ENCODE peak calls at places on chromosomes 2 and 18, in four cellular contexts. X, W, T and M are unnamed samples.

GRCh38 chr2:19843992-19844515 is 57.7 kb downstream of the TTC32 start:
- DNase-seq in X (no peak), W (no peak), T (no peak), M (no peak)

GRCh38 chr2:9984217-9984739 is 32.8 kb downstream of the GRHL1 start:
- DNase-seq in X (no peak), W (no peak), T (no peak), M (no peak)

GRCh38 chr2:241702155-241702404 is 241 bp downstream of the ING5 start:
- DNase-seq in X (no peak), W (no peak), T (no peak), M (no peak)

GRCh38 chr2:60337142-60337497 is 216.3 kb downstream of the BCL11A start:
- DNase-seq in X (no peak), W (no peak), T (no peak), M (no peak)

GRCh38 chr2:222879602-222879933 is 18.7 kb downstream of the ACSL3 start:
- DNase-seq in X (no peak), W (no peak), T (no peak), M (no peak)

GRCh38 chr2:144849612-144850011 is 329.7 kb upstream of the ZEB2 start:
- DNase-seq in X (no peak), W (no peak), T (no peak), M (no peak)

GRCh38 chr2:154452906-154453493 is 245.5 kb upstream of the KCNJ3 start:
- DNase-seq in X (no peak), W (no peak), T (no peak), M (no peak)

GRCh38 chr2:200577000-200577399 is 8.8 kb upstream of the AOX1 start:
- DNase-seq in X (no peak), W (no peak), T (no peak), M (no peak)

GRCh38 chr2:16441431-16441830 is 224.2 kb downstream of the CYRIA start:
- DNase-seq in X (no peak), W (no peak), T (no peak), M (no peak)

GRCh38 chr2:219057709-219058540 is 2.8 kb downstream of the IHH start:
- DNase-seq in X (peak; percentile 87), W (peak; percentile 82), T (peak; percentile 84), M (peak; percentile 86)

GRCh38 chr2:13858626-13859025 is 773.9 kb upstream of the LRATD1 start:
- DNase-seq in X (no peak), W (no peak), T (no peak), M (no peak)

GRCh38 chr18:60538891-60539290 is 166.3 kb upstream of the MC4R start:
- DNase-seq in X (no peak), W (no peak), T (no peak), M (no peak)

GRCh38 chr2:190932524-190932923 is 51.9 kb downstream of the GLS start:
- DNase-seq in X (no peak), W (no peak), T (no peak), M (no peak)

GRCh38 chr2:190927257-190927656 is 46.6 kb downstream of the GLS start:
- DNase-seq in X (no peak), W (no peak), T (no peak), M (no peak)

GRCh38 chr2:190935054-190935453 is 54.4 kb downstream of the GLS start:
- DNase-seq in X (no peak), W (no peak), T (no peak), M (no peak)

GRCh38 chr2:190930411-190930810 is 49.8 kb downstream of the GLS start:
- DNase-seq in X (no peak), W (no peak), T (no peak), M (no peak)

DNA sequence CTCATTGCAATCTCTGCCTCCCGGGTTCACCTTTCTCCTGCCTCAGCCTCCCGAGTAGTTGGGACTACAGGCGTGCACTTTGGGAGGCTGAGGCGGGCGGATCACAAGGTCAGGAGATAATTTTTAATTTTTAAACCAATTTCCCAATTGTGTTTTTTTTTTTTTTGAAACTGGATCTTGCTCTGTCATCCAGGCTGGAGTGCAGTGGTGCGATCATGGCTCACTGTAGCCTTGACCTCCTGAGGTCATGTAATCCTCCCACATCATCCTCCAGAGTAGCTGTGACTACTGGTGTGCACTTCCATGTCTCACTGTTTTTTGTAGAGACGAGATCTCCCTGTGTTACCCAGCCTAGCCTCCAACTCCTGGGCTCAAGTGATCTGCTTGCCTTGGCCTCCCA is 49.3 kb downstream of the GLS start:
- DNase-seq in X (no peak), W (no peak), T (no peak), M (no peak)
- H3K36me3 ChIP-seq in X (peaks cover 25% of the 10 kb centered on the region), W (no peaks in the 10 kb centered on the region), T (peaks cover 82% of the 10 kb centered on the region), M (peaks cover 23% of the 10 kb centered on the region)

GRCh38 chr2:27685577-27685976 is 21.9 kb downstream of the SLC4A1AP start:
- DNase-seq in X (no peak), W (no peak), T (no peak), M (no peak)
- H3K36me3 ChIP-seq in X (peaks cover 92% of the 10 kb centered on the region), W (no peaks in the 10 kb centered on the region), T (peaks cover 89% of the 10 kb centered on the region), M (peaks cover 33% of the 10 kb centered on the region)

DNA sequence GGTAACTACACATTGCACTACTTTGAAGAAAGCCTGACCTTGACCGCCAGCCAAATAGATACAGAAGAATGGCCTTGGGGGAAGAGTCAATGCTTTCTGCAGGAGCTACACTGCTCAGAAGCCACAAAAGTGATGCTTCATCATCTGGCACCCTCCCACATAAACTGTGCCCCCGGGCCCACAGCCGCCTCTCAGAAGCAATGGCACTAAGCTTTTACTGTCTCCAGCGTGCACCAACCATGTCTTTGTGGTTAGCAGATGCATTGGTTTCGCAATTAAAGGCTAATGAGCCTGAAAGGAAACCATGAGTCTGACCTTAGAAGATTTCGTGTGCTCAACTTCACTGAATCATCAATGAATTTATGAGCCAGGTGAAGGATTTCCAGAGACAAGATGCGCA is 209.4 kb upstream of the TRIB2 start:
- DNase-seq in X (no peak), W (peak; percentile 56), T (no peak), M (no peak)
- H3K36me3 ChIP-seq in X (no peaks in the 10 kb centered on the region), W (no peaks in the 10 kb centered on the region), T (no peaks in the 10 kb centered on the region), M (no peaks in the 10 kb centered on the region)

GRCh38 chr2:202530038-202530437 is 104.7 kb upstream of the FAM117B start:
- DNase-seq in X (no peak), W (no peak), T (no peak), M (no peak)
- H3K36me3 ChIP-seq in X (peaks cover 46% of the 10 kb centered on the region), W (no peaks in the 10 kb centered on the region), T (peaks cover 46% of the 10 kb centered on the region), M (peaks cover 25% of the 10 kb centered on the region)

GRCh38 chr2:28401948-28402550 is 9.4 kb downstream of the FOSL2 start:
- DNase-seq in X (no peak), W (no peak), T (no peak), M (no peak)

GRCh38 chr2:28405537-28405936 is 12.9 kb downstream of the FOSL2 start:
- DNase-seq in X (no peak), W (no peak), T (no peak), M (no peak)

GRCh38 chr2:28406276-28407096 is 13.8 kb downstream of the FOSL2 start:
- DNase-seq in X (peak; percentile 70), W (no peak), T (peak; percentile 86), M (peak; percentile 62)

GRCh38 chr2:28403388-28403956 is 10.8 kb downstream of the FOSL2 start:
- DNase-seq in X (no peak), W (no peak), T (no peak), M (no peak)

DNA sequence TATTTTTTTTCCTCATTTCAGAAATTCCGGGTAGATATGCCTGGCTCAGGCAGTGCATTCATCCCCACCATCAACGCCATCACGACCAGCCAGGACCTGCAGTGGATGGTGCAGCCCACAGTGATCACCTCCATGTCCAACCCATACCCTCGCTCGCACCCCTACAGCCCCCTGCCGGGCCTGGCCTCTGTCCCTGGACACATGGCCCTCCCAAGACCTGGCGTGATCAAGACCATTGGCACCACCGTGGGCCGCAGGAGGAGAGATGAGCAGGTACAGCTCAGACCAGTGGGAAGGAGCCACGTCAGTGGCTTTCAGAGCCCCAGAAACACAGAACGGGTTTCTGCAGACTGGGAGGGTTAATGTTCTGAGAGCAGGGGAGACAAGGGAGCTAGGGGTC is 11.4 kb downstream of the FOSL2 start:
- DNase-seq in X (no peak), W (no peak), T (no peak), M (no peak)
- H3K36me3 ChIP-seq in X (peaks cover 69% of the 10 kb centered on the region), W (no peaks in the 10 kb centered on the region), T (peaks cover 90% of the 10 kb centered on the region), M (peaks cover 60% of the 10 kb centered on the region)

DNA sequence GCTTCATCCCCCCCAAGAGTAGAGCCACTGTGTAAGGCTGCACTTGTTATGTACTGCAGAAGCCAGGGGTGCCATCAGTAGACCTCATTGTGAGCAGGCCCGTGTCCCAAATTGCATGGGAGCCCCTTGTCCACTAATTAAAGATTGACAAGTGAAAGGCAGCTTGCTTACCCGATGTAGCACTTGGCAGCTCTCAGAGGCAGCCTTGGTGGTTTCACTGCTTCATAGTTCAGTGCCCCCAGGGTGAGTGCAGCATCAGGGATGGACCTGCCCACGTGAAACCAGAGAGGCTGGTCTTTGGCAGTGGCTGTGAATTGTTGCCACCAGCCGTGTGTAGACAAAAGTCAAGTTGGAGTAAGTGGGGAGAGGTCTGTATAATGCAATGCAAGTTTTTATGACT is 13.3 kb downstream of the TUBB6 start:
- DNase-seq in X (no peak), W (no peak), T (no peak), M (no peak)
- H3K36me3 ChIP-seq in X (peaks cover 48% of the 10 kb centered on the region), W (no peaks in the 10 kb centered on the region), T (peaks cover 69% of the 10 kb centered on the region), M (no peaks in the 10 kb centered on the region)